ENCODE peak calls at places on chromosomes 16 and 17, in five cellular contexts. One of them, this sample, is unnamed.

GRCh38 chr17:6713130-6713917 is at the start of gene SLC13A5:
- DNase-seq in SK-N-SH: peak; percentile 32
- DNase-seq in H1: peak; percentile 38
- DNase-seq in HepG2: peak; percentile 87
- DNase-seq in T47D: no peak
- DNase-seq in this sample: no peak

GRCh38 chr16:55088098-55088497 is 157.4 kb downstream of the IRX5 start:
- DNase-seq in SK-N-SH: no peak
- DNase-seq in H1: no peak
- DNase-seq in HepG2: no peak
- DNase-seq in T47D: no peak
- DNase-seq in this sample: no peak

GRCh38 chr16:65510850-65511249 is 389.0 kb upstream of the CDH11 start:
- DNase-seq in SK-N-SH: no peak
- DNase-seq in H1: no peak
- DNase-seq in HepG2: peak; percentile 29
- DNase-seq in T47D: no peak
- DNase-seq in this sample: no peak

GRCh38 chr17:29195465-29196081 is 15.4 kb upstream of the MYO18A start:
- DNase-seq in SK-N-SH: no peak
- DNase-seq in H1: no peak
- DNase-seq in HepG2: no peak
- DNase-seq in T47D: no peak
- DNase-seq in this sample: no peak

GRCh38 chr17:30921544-30922196 is at the start of gene ADAP2:
- DNase-seq in SK-N-SH: peak; percentile 69
- DNase-seq in H1: no peak
- DNase-seq in HepG2: no peak
- DNase-seq in T47D: peak; percentile 80
- DNase-seq in this sample: no peak

GRCh38 chr16:59593256-59593655 is 859.1 kb upstream of the GOT2 start:
- DNase-seq in SK-N-SH: no peak
- DNase-seq in H1: no peak
- DNase-seq in HepG2: no peak
- DNase-seq in T47D: no peak
- DNase-seq in this sample: no peak

GRCh38 chr16:81917375-81917774 is 93.9 kb downstream of the SDR42E1 start:
- DNase-seq in SK-N-SH: no peak
- DNase-seq in H1: no peak
- DNase-seq in HepG2: no peak
- DNase-seq in T47D: no peak
- DNase-seq in this sample: no peak

GRCh38 chr16:17470871-17471744 is at the start of gene XYLT1:
- DNase-seq in SK-N-SH: peak; percentile 89
- DNase-seq in H1: no peak
- DNase-seq in HepG2: no peak
- DNase-seq in T47D: no peak
- DNase-seq in this sample: no peak

GRCh38 chr17:15475620-15476354 is 8.4 kb upstream of the CDRT4 start:
- DNase-seq in SK-N-SH: no peak
- DNase-seq in H1: no peak
- DNase-seq in HepG2: peak; percentile 10
- DNase-seq in T47D: no peak
- DNase-seq in this sample: no peak

GRCh38 chr17:39450051-39450450 is 1.0 kb downstream of the MED1 start:
- DNase-seq in SK-N-SH: no peak
- DNase-seq in H1: no peak
- DNase-seq in HepG2: peak; percentile 60
- DNase-seq in T47D: no peak
- DNase-seq in this sample: no peak

GRCh38 chr17:18921912-18922451 is 30.0 kb upstream of the SLC5A10 start:
- DNase-seq in SK-N-SH: no peak
- DNase-seq in H1: no peak
- DNase-seq in HepG2: no peak
- DNase-seq in T47D: no peak
- DNase-seq in this sample: peak; percentile 90

GRCh38 chr17:50144845-50145531 is 5.5 kb downstream of the PPP1R9B start:
- DNase-seq in SK-N-SH: no peak
- DNase-seq in H1: no peak
- DNase-seq in HepG2: no peak
- DNase-seq in T47D: no peak
- DNase-seq in this sample: no peak

GRCh38 chr16:14640538-14640937 is 7.8 kb downstream of the BFAR start:
- DNase-seq in SK-N-SH: no peak
- DNase-seq in H1: no peak
- DNase-seq in HepG2: no peak
- DNase-seq in T47D: no peak
- DNase-seq in this sample: no peak

GRCh38 chr17:76700627-76701470 is 9.9 kb downstream of the MXRA7 start:
- DNase-seq in SK-N-SH: peak; percentile 85
- DNase-seq in H1: no peak
- DNase-seq in HepG2: peak; percentile 86
- DNase-seq in T47D: no peak
- DNase-seq in this sample: no peak

GRCh38 chr16:6548507-6548906 is 784.1 kb upstream of the RBFOX1 start:
- DNase-seq in SK-N-SH: no peak
- DNase-seq in H1: no peak
- DNase-seq in HepG2: no peak
- DNase-seq in T47D: no peak
- DNase-seq in this sample: no peak

GRCh38 chr16:11036868-11037410 is 92.6 kb downstream of the CLEC16A start:
- DNase-seq in SK-N-SH: no peak
- DNase-seq in H1: no peak
- DNase-seq in HepG2: no peak
- DNase-seq in T47D: no peak
- DNase-seq in this sample: no peak

GRCh38 chr16:27729516-27730304 is 179.8 kb downstream of the KATNIP start:
- DNase-seq in SK-N-SH: no peak
- DNase-seq in H1: no peak
- DNase-seq in HepG2: no peak
- DNase-seq in T47D: no peak
- DNase-seq in this sample: no peak

GRCh38 chr16:75238132-75238852 is 13.1 kb downstream of the BCAR1 start:
- DNase-seq in SK-N-SH: peak; percentile 71
- DNase-seq in H1: no peak
- DNase-seq in HepG2: peak; percentile 89
- DNase-seq in T47D: no peak
- DNase-seq in this sample: no peak

GRCh38 chr16:14560523-14560922 is 69.5 kb downstream of the PARN start:
- DNase-seq in SK-N-SH: no peak
- DNase-seq in H1: no peak
- DNase-seq in HepG2: no peak
- DNase-seq in T47D: no peak
- DNase-seq in this sample: no peak

GRCh38 chr17:49944451-49944850 is 24.5 kb upstream of the DLX4 start:
- DNase-seq in SK-N-SH: no peak
- DNase-seq in H1: no peak
- DNase-seq in HepG2: no peak
- DNase-seq in T47D: no peak
- DNase-seq in this sample: no peak

GRCh38 chr16:59090501-59090900 is 356.4 kb upstream of the GOT2 start:
- DNase-seq in SK-N-SH: no peak
- DNase-seq in H1: no peak
- DNase-seq in HepG2: no peak
- DNase-seq in T47D: no peak
- DNase-seq in this sample: no peak

GRCh38 chr17:47941998-47942490 is 673 bp downstream of the PNPO start:
- DNase-seq in SK-N-SH: peak; percentile 48
- DNase-seq in H1: no peak
- DNase-seq in HepG2: peak; percentile 71
- DNase-seq in T47D: no peak
- DNase-seq in this sample: no peak
- TF ChIP-seq JUND in SK-N-SH: no peak
- TF ChIP-seq JUND in H1: no peak
- TF ChIP-seq JUND in HepG2: no peak
- TF ChIP-seq JUND in T47D: no peak
- TF ChIP-seq JUND in this sample: no peak

GRCh38 chr16:88534731-88535141 is 35.5 kb upstream of the ZC3H18 start:
- DNase-seq in SK-N-SH: no peak
- DNase-seq in H1: no peak
- DNase-seq in HepG2: no peak
- DNase-seq in T47D: peak; percentile 88
- DNase-seq in this sample: no peak
- TF ChIP-seq JUND in SK-N-SH: no peak
- TF ChIP-seq JUND in H1: no peak
- TF ChIP-seq JUND in HepG2: no peak
- TF ChIP-seq JUND in T47D: no peak
- TF ChIP-seq JUND in this sample: no peak

DNA sequence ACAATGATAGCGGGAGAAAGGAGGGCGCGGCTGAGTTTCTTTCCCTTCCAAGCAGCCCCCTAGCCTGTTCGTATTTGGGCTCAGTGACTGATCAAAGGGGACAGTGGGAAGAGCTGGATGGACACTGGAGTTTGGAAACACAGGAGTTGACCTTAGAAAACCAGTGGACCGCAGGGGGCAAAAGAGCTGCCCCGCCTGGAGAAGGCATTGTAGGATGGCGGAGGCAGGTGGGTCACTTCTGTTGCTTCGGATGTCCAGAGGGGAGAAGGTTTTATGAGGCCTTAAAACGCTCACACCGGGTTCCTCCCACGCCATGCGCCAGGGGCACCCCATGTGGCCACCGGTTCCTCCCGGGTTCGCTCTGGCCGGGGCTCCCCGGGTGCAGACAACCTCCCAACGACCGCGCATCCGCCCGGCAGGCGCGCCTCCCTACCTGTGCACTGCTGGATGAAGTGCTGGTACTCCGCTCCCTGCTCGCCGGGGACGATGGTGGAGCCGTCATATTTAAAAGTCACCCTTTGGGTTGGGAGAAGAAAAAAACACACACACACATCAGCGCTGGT is 729 bp downstream of the COTL1 start:
- DNase-seq in SK-N-SH: peak; percentile 65
- DNase-seq in H1: no peak
- DNase-seq in HepG2: no peak
- DNase-seq in T47D: peak; percentile 47
- DNase-seq in this sample: no peak
- TF ChIP-seq JUND in SK-N-SH: no peak
- TF ChIP-seq JUND in H1: no peak
- TF ChIP-seq JUND in HepG2: no peak
- TF ChIP-seq JUND in T47D: no peak
- TF ChIP-seq JUND in this sample: no peak

GRCh38 chr17:79667121-79667715 is 56.4 kb upstream of the RBFOX3 start:
- DNase-seq in SK-N-SH: no peak
- DNase-seq in H1: no peak
- DNase-seq in HepG2: no peak
- DNase-seq in T47D: no peak
- DNase-seq in this sample: no peak
- TF ChIP-seq JUND in SK-N-SH: no peak
- TF ChIP-seq JUND in H1: no peak
- TF ChIP-seq JUND in HepG2: no peak
- TF ChIP-seq JUND in T47D: no peak
- TF ChIP-seq JUND in this sample: no peak